ENCODE peak calls at places on chromosome 22, in five cellular contexts. One of them, this sample, is unnamed.

GRCh38 chr22:50131894-50132293 is 38.6 kb upstream of the PANX2 start:
- DNase-seq in AG10803: no peak
- DNase-seq in psoas muscle: no peak
- DNase-seq in foreskin fibroblast: no peak
- DNase-seq in lower lobe of right lung: no peak
- DNase-seq in this sample: no peak

GRCh38 chr22:41801147-41801819 is 804 bp downstream of the CCDC134 start:
- DNase-seq in AG10803: no peak
- DNase-seq in lower lobe of right lung: no peak
- DNase-seq in foreskin fibroblast: no peak
- DNase-seq in psoas muscle: no peak
- DNase-seq in this sample: no peak

GRCh38 chr22:39240841-39241631 is 3.7 kb downstream of the PDGFB start:
- DNase-seq in lower lobe of right lung: peak; percentile 73
- DNase-seq in foreskin fibroblast: no peak
- DNase-seq in AG10803: peak; percentile 15
- DNase-seq in psoas muscle: peak; percentile 70
- DNase-seq in this sample: no peak

GRCh38 chr22:25197335-25197734 is 2.3 kb upstream of the CRYBB3 start:
- DNase-seq in psoas muscle: no peak
- DNase-seq in foreskin fibroblast: no peak
- DNase-seq in AG10803: no peak
- DNase-seq in lower lobe of right lung: no peak
- DNase-seq in this sample: no peak

GRCh38 chr22:46996595-46997310 is 234.3 kb downstream of the TBC1D22A start:
- DNase-seq in foreskin fibroblast: no peak
- DNase-seq in psoas muscle: no peak
- DNase-seq in lower lobe of right lung: no peak
- DNase-seq in AG10803: no peak
- DNase-seq in this sample: no peak

GRCh38 chr22:39662677-39663034 is 92.1 kb downstream of the CACNA1I start:
- DNase-seq in foreskin fibroblast: no peak
- DNase-seq in psoas muscle: no peak
- DNase-seq in AG10803: no peak
- DNase-seq in lower lobe of right lung: no peak
- DNase-seq in this sample: no peak

GRCh38 chr22:40720538-40721256 is 41.4 kb downstream of the MCHR1 start:
- DNase-seq in foreskin fibroblast: no peak
- DNase-seq in psoas muscle: no peak
- DNase-seq in AG10803: no peak
- DNase-seq in lower lobe of right lung: no peak
- DNase-seq in this sample: no peak

GRCh38 chr22:40107756-40108437 is 69.8 kb upstream of the TNRC6B start:
- DNase-seq in AG10803: peak; percentile 72
- DNase-seq in foreskin fibroblast: peak; percentile 26
- DNase-seq in psoas muscle: no peak
- DNase-seq in lower lobe of right lung: no peak
- DNase-seq in this sample: no peak

GRCh38 chr22:26672060-26672471 is 14.7 kb downstream of the MIAT start:
- DNase-seq in AG10803: no peak
- DNase-seq in foreskin fibroblast: no peak
- DNase-seq in lower lobe of right lung: no peak
- DNase-seq in psoas muscle: no peak
- DNase-seq in this sample: no peak

GRCh38 chr22:26845016-26845728 is 187.8 kb downstream of the MIAT start:
- DNase-seq in AG10803: no peak
- DNase-seq in psoas muscle: no peak
- DNase-seq in foreskin fibroblast: no peak
- DNase-seq in lower lobe of right lung: no peak
- DNase-seq in this sample: no peak

GRCh38 chr22:33682927-33683326 is 237.3 kb downstream of the LARGE1 start:
- DNase-seq in AG10803: no peak
- DNase-seq in foreskin fibroblast: no peak
- DNase-seq in psoas muscle: no peak
- DNase-seq in lower lobe of right lung: no peak
- DNase-seq in this sample: no peak

GRCh38 chr22:34379825-34380224 is 459.5 kb upstream of the LARGE1 start:
- DNase-seq in lower lobe of right lung: no peak
- DNase-seq in psoas muscle: no peak
- DNase-seq in AG10803: no peak
- DNase-seq in foreskin fibroblast: no peak
- DNase-seq in this sample: no peak

GRCh38 chr22:27110985-27111451 is 453.6 kb downstream of the MIAT start:
- DNase-seq in AG10803: peak; percentile 56
- DNase-seq in lower lobe of right lung: no peak
- DNase-seq in foreskin fibroblast: no peak
- DNase-seq in psoas muscle: no peak
- DNase-seq in this sample: no peak

GRCh38 chr22:20781272-20781990 is 7.5 kb downstream of the SERPIND1 start:
- DNase-seq in foreskin fibroblast: no peak
- DNase-seq in lower lobe of right lung: no peak
- DNase-seq in AG10803: peak; percentile 15
- DNase-seq in psoas muscle: no peak
- DNase-seq in this sample: no peak

GRCh38 chr22:30573594-30574094 is 821 bp downstream of the GAL3ST1 start:
- DNase-seq in psoas muscle: no peak
- DNase-seq in lower lobe of right lung: no peak
- DNase-seq in AG10803: no peak
- DNase-seq in foreskin fibroblast: no peak
- DNase-seq in this sample: no peak

GRCh38 chr22:20671409-20672081 is 102.4 kb upstream of the SERPIND1 start:
- DNase-seq in foreskin fibroblast: no peak
- DNase-seq in psoas muscle: no peak
- DNase-seq in lower lobe of right lung: no peak
- DNase-seq in AG10803: no peak
- DNase-seq in this sample: no peak

GRCh38 chr22:48758905-48759875 is 1068.5 kb downstream of the BRD1 start:
- DNase-seq in lower lobe of right lung: peak; percentile 23
- DNase-seq in psoas muscle: no peak
- DNase-seq in AG10803: no peak
- DNase-seq in foreskin fibroblast: no peak
- DNase-seq in this sample: no peak

GRCh38 chr22:49783926-49784629 is 43.6 kb downstream of the BRD1 start:
- DNase-seq in foreskin fibroblast: no peak
- DNase-seq in AG10803: no peak
- DNase-seq in lower lobe of right lung: peak; percentile 32
- DNase-seq in psoas muscle: peak; percentile 10
- DNase-seq in this sample: no peak

GRCh38 chr22:39598017-39598965 is 27.7 kb downstream of the CACNA1I start:
- DNase-seq in foreskin fibroblast: no peak
- DNase-seq in lower lobe of right lung: peak; percentile 70
- DNase-seq in AG10803: no peak
- DNase-seq in psoas muscle: no peak
- DNase-seq in this sample: no peak

GRCh38 chr22:35648066-35649025 is at the start of gene APOL6:
- DNase-seq in foreskin fibroblast: peak; percentile 50
- DNase-seq in psoas muscle: no peak
- DNase-seq in AG10803: peak; percentile 75
- DNase-seq in lower lobe of right lung: no peak
- DNase-seq in this sample: peak; percentile 93

GRCh38 chr22:40247976-40248375 is 70.3 kb downstream of the TNRC6B start:
- DNase-seq in AG10803: no peak
- DNase-seq in foreskin fibroblast: no peak
- DNase-seq in lower lobe of right lung: no peak
- DNase-seq in psoas muscle: no peak
- DNase-seq in this sample: no peak

GRCh38 chr22:42074153-42074750 is at the start of gene PHETA2:
- DNase-seq in lower lobe of right lung: peak; percentile 77
- DNase-seq in AG10803: peak; percentile 60
- DNase-seq in psoas muscle: peak; percentile 55
- DNase-seq in foreskin fibroblast: peak; percentile 31
- DNase-seq in this sample: no peak

GRCh38 chr22:27543460-27543859 is 258.1 kb downstream of the MN1 start:
- DNase-seq in lower lobe of right lung: no peak
- DNase-seq in AG10803: no peak
- DNase-seq in psoas muscle: no peak
- DNase-seq in foreskin fibroblast: no peak
- DNase-seq in this sample: no peak

GRCh38 chr22:46065733-46066454 is 84.4 kb upstream of the PPARA start:
- DNase-seq in lower lobe of right lung: no peak
- DNase-seq in AG10803: peak; percentile 9
- DNase-seq in foreskin fibroblast: no peak
- DNase-seq in psoas muscle: no peak
- DNase-seq in this sample: no peak

GRCh38 chr22:42338502-42338901 is 68.0 kb upstream of the TCF20 start:
- DNase-seq in foreskin fibroblast: no peak
- DNase-seq in psoas muscle: no peak
- DNase-seq in lower lobe of right lung: no peak
- DNase-seq in AG10803: no peak
- DNase-seq in this sample: no peak

GRCh38 chr22:20249797-20250354 is 18.2 kb downstream of the RTN4R start:
- DNase-seq in AG10803: peak; percentile 50
- DNase-seq in psoas muscle: peak; percentile 53
- DNase-seq in lower lobe of right lung: no peak
- DNase-seq in foreskin fibroblast: no peak
- DNase-seq in this sample: no peak

GRCh38 chr22:21074092-21074715 is 28.5 kb downstream of the LRRC74B start:
- DNase-seq in lower lobe of right lung: no peak
- DNase-seq in AG10803: peak; percentile 81
- DNase-seq in psoas muscle: peak; percentile 34
- DNase-seq in foreskin fibroblast: peak; percentile 66
- DNase-seq in this sample: no peak

GRCh38 chr22:26573026-26573662 is 16.8 kb downstream of the TPST2 start:
- DNase-seq in psoas muscle: peak; percentile 35
- DNase-seq in AG10803: peak; percentile 75
- DNase-seq in lower lobe of right lung: peak; percentile 85
- DNase-seq in foreskin fibroblast: peak; percentile 62
- DNase-seq in this sample: no peak

GRCh38 chr22:23564276-23564675 is 15.8 kb downstream of the IGLL1 start:
- DNase-seq in psoas muscle: no peak
- DNase-seq in foreskin fibroblast: no peak
- DNase-seq in lower lobe of right lung: no peak
- DNase-seq in AG10803: no peak
- DNase-seq in this sample: no peak

GRCh38 chr22:23566716-23567475 is 13.2 kb downstream of the IGLL1 start:
- DNase-seq in psoas muscle: no peak
- DNase-seq in AG10803: no peak
- DNase-seq in lower lobe of right lung: no peak
- DNase-seq in foreskin fibroblast: no peak
- DNase-seq in this sample: no peak

GRCh38 chr22:23565942-23566715 is 14.0 kb downstream of the IGLL1 start:
- DNase-seq in lower lobe of right lung: no peak
- DNase-seq in foreskin fibroblast: no peak
- DNase-seq in AG10803: no peak
- DNase-seq in psoas muscle: no peak
- DNase-seq in this sample: no peak

GRCh38 chr22:23563111-23563510 is 17.0 kb downstream of the IGLL1 start:
- DNase-seq in lower lobe of right lung: no peak
- DNase-seq in foreskin fibroblast: no peak
- DNase-seq in AG10803: no peak
- DNase-seq in psoas muscle: no peak
- DNase-seq in this sample: no peak

GRCh38 chr22:23565288-23565941 is 14.7 kb downstream of the IGLL1 start:
- DNase-seq in psoas muscle: no peak
- DNase-seq in AG10803: no peak
- DNase-seq in lower lobe of right lung: no peak
- DNase-seq in foreskin fibroblast: no peak
- DNase-seq in this sample: no peak
- TF ChIP-seq CTCF in psoas muscle: no peak
- TF ChIP-seq CTCF in AG10803: no peak
- TF ChIP-seq CTCF in lower lobe of right lung: no peak
- TF ChIP-seq CTCF in foreskin fibroblast: no peak
- TF ChIP-seq CTCF in this sample: no peak

DNA sequence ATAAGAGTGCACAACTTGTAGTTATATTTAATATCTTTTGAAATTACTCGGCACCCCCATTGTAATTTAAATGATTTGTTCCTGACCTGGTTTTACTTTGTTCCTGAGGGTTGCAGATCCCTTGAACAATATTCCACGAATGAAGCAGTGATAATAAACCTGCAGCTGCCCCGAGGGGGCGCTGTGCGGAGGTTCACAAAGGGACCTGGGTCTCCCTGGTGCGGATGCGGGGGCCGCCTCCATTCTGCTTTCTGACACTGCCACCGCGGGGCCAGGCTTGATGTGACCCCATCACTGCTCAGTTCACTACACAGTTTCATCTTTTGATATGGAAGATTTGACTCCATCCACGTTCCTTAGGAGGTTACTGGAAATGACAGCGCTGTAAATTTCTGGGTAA is 62.9 kb upstream of the PRODH start:
- DNase-seq in lower lobe of right lung: no peak
- DNase-seq in AG10803: no peak
- DNase-seq in psoas muscle: no peak
- DNase-seq in foreskin fibroblast: no peak
- DNase-seq in this sample: no peak
- TF ChIP-seq CTCF in lower lobe of right lung: no peak
- TF ChIP-seq CTCF in AG10803: no peak
- TF ChIP-seq CTCF in psoas muscle: no peak
- TF ChIP-seq CTCF in foreskin fibroblast: no peak
- TF ChIP-seq CTCF in this sample: no peak

GRCh38 chr22:43742551-43742950 is 69.6 kb downstream of the EFCAB6 start:
- DNase-seq in AG10803: no peak
- DNase-seq in foreskin fibroblast: no peak
- DNase-seq in lower lobe of right lung: no peak
- DNase-seq in psoas muscle: no peak
- DNase-seq in this sample: no peak

GRCh38 chr22:43743929-43744643 is 68.0 kb downstream of the EFCAB6 start:
- DNase-seq in lower lobe of right lung: no peak
- DNase-seq in AG10803: no peak
- DNase-seq in foreskin fibroblast: no peak
- DNase-seq in psoas muscle: no peak
- DNase-seq in this sample: peak; percentile 77

GRCh38 chr22:43740587-43741270 is 71.4 kb downstream of the EFCAB6 start:
- DNase-seq in AG10803: no peak
- DNase-seq in lower lobe of right lung: no peak
- DNase-seq in foreskin fibroblast: no peak
- DNase-seq in psoas muscle: no peak
- DNase-seq in this sample: peak; percentile 72

GRCh38 chr22:43745783-43746356 is 66.2 kb downstream of the EFCAB6 start:
- DNase-seq in foreskin fibroblast: no peak
- DNase-seq in lower lobe of right lung: no peak
- DNase-seq in AG10803: no peak
- DNase-seq in psoas muscle: no peak
- DNase-seq in this sample: no peak

DNA sequence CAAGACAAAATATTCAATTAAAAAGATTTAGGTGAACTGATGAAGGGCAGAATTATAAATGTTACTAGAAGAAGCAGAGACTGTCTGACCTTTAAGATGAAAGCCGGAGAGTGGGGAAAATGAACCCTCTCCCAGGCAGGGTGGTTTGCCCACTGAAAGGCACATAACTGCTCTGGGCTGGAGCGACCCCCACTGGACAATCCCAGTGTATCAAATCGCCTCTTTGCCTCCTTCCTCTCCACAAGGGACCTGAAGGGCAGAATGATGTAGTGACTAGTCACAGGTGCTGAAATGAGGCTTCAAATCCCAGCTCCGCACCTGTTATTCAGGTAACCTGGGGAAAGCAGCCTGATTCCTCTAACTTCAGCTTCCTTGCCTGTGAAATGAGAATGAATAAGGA is 69.0 kb downstream of the EFCAB6 start:
- DNase-seq in AG10803: no peak
- DNase-seq in psoas muscle: no peak
- DNase-seq in foreskin fibroblast: no peak
- DNase-seq in lower lobe of right lung: no peak
- DNase-seq in this sample: peak; percentile 58
- TF ChIP-seq CTCF in AG10803: no peak
- TF ChIP-seq CTCF in psoas muscle: no peak
- TF ChIP-seq CTCF in foreskin fibroblast: no peak
- TF ChIP-seq CTCF in lower lobe of right lung: no peak
- TF ChIP-seq CTCF in this sample: no peak

GRCh38 chr22:37392929-37393328 is 34.4 kb downstream of the ELFN2 start:
- DNase-seq in AG10803: no peak
- DNase-seq in lower lobe of right lung: no peak
- DNase-seq in foreskin fibroblast: no peak
- DNase-seq in psoas muscle: no peak
- DNase-seq in this sample: no peak
- TF ChIP-seq CTCF in AG10803: no peak
- TF ChIP-seq CTCF in lower lobe of right lung: no peak
- TF ChIP-seq CTCF in foreskin fibroblast: no peak
- TF ChIP-seq CTCF in psoas muscle: no peak
- TF ChIP-seq CTCF in this sample: no peak

This sample was measured in vagina.